ENCODE peak calls at places on chromosomes 3 and 15, in eight cellular contexts. W is T-helper 17 cell; T is sciatic nerve; I is left cardiac atrium; D is omental fat pad; O is stimulated activated memory B cell treated with anti-CD40 and anti-IgM and Interleukin-4, amounts not matched to agents 10 μg/mL and 1 μg/mL and 100 μg/mL, for 72 hours; B is A549; C is gastrocnemius medialis. U is an unnamed sample.

GRCh38 chr15:80110920-80111319 is 41.9 kb upstream of the FAH start:
- ATAC-seq in I (no peak), O (no peak), T (no peak), B (no peak), C (peak), D (no peak), W (no peak), U (no peak)

GRCh38 chr3:73605388-73605787 is 19.4 kb downstream of the PDZRN3 start:
- ATAC-seq in C (no peak), D (peak), W (no peak), T (peak), I (peak), B (no peak), O (no peak), U (no peak)

GRCh38 chr3:9785602-9786001 is 6.7 kb downstream of the TADA3 start:
- ATAC-seq in D (no peak), T (no peak), W (no peak), C (no peak), I (peak), O (no peak), B (no peak), U (no peak)

GRCh38 chr15:59232476-59232875 is 25.8 kb downstream of the LDHAL6B start:
- ATAC-seq in O (peak), W (no peak), I (peak), C (no peak), T (peak), D (no peak), B (peak), U (peak)

GRCh38 chr3:188126271-188126670 is 27.7 kb upstream of the LPP start:
- ATAC-seq in B (no peak), I (no peak), C (no peak), W (no peak), D (peak), O (no peak), T (no peak), U (no peak)

GRCh38 chr3:177037241-177037640 is 160.0 kb downstream of the TBL1XR1 start:
- ATAC-seq in W (no peak), I (no peak), C (no peak), O (no peak), B (no peak), D (no peak), T (no peak), U (peak)

GRCh38 chr3:9169326-9169725 is 80.1 kb downstream of the SRGAP3 start:
- ATAC-seq in I (no peak), O (no peak), W (no peak), T (no peak), B (no peak), D (no peak), C (no peak), U (no peak)

GRCh38 chr3:128749035-128749434 is 23.1 kb downstream of the RAB7A start:
- ATAC-seq in T (no peak), I (peak), O (no peak), B (no peak), D (no peak), C (no peak), W (no peak), U (no peak)

GRCh38 chr15:69578792-69579587 is 126.4 kb downstream of the RPLP1 start:
- ATAC-seq in D (no peak), I (peak), B (no peak), W (peak), C (no peak), T (no peak), O (no peak), U (no peak)

GRCh38 chr3:114285648-114286230 is 8.1 kb upstream of the TIGIT start:
- ATAC-seq in C (no peak), O (peak), W (peak), I (no peak), T (no peak), D (no peak), B (no peak), U (peak)

GRCh38 chr3:14867936-14868570 is 49.3 kb downstream of the FGD5 start:
- ATAC-seq in D (no peak), T (peak), O (peak), W (no peak), C (no peak), B (no peak), I (no peak), U (no peak)

GRCh38 chr3:39234705-39235104 is 42.3 kb upstream of the XIRP1 start:
- ATAC-seq in D (no peak), O (no peak), T (no peak), B (no peak), I (no peak), C (no peak), W (peak), U (peak)

GRCh38 chr3:132265008-132265407 is 52.2 kb upstream of the ACP3 start:
- ATAC-seq in I (no peak), O (no peak), D (peak), B (peak), T (no peak), W (no peak), C (no peak), U (no peak)

GRCh38 chr3:25472153-25472552 is 44.1 kb downstream of the RARB start:
- ATAC-seq in C (no peak), O (no peak), T (no peak), D (no peak), I (no peak), B (no peak), W (no peak), U (no peak)